ENCODE peak calls at places on chromosomes 13 and 19, in four cellular contexts. P is keratinocyte, V is IMR-90, D is heart left ventricle. F is an unnamed sample.

GRCh38 chr19:9296336-9296735 is 13.3 kb downstream of the ZNF699 start:
- DNase-seq in D (no peak), V (no peak), P (no peak), F (no peak)

GRCh38 chr13:33279414-33279813 is 6.1 kb downstream of the STARD13 start:
- DNase-seq in P (no peak), D (no peak), V (no peak), F (no peak)

GRCh38 chr19:38319421-38320258 is at the start of gene KCNK6:
- DNase-seq in P (no peak), D (peak), V (no peak), F (no peak)

GRCh38 chr19:41870401-41870873 is 6.6 kb upstream of the CD79A start:
- DNase-seq in V (peak), P (no peak), D (no peak), F (no peak)

GRCh38 chr19:48415395-48415794 is 21.9 kb downstream of the GRIN2D start:
- DNase-seq in V (peak), D (peak), P (no peak), F (peak)

GRCh38 chr13:99055286-99056073 is 77.6 kb upstream of the DOCK9 start:
- DNase-seq in P (no peak), V (no peak), D (no peak), F (no peak)

GRCh38 chr13:113216165-113217056 is 7.0 kb downstream of the CUL4A start:
- DNase-seq in V (peak), D (peak), P (peak), F (no peak)

GRCh38 chr13:19153782-19154450 is 27.7 kb downstream of the TUBA3C start:
- DNase-seq in D (no peak), V (no peak), P (no peak), F (no peak)

GRCh38 chr19:21604351-21604926 is 99.0 kb downstream of the ZNF429 start:
- DNase-seq in V (peak), P (no peak), D (no peak), F (no peak)

GRCh38 chr13:33752631-33753030 is 65.3 kb upstream of the RFC3 start:
- DNase-seq in D (no peak), P (no peak), V (no peak), F (no peak)

GRCh38 chr13:46211521-46212351 is at the start of gene LRRC63:
- DNase-seq in P (no peak), V (no peak), D (peak), F (no peak)

GRCh38 chr13:113579686-113580085 is 4.9 kb upstream of the TFDP1 start:
- DNase-seq in P (no peak), D (no peak), V (no peak), F (no peak)

GRCh38 chr19:800360-801029 is 3.2 kb downstream of the PTBP1 start:
- DNase-seq in P (no peak), D (peak), V (no peak), F (no peak)

GRCh38 chr13:41562083-41562482 is 104.7 kb downstream of the RGCC start:
- DNase-seq in P (no peak), D (peak), V (peak), F (no peak)

GRCh38 chr13:101306773-101307172 is 109.5 kb downstream of the NALCN start:
- DNase-seq in D (no peak), V (no peak), P (no peak), F (no peak)

GRCh38 chr13:74325106-74325505 is 190.9 kb upstream of the KLF12 start:
- DNase-seq in D (peak), V (peak), P (no peak), F (no peak)

GRCh38 chr13:79435549-79435948 is 29.5 kb upstream of the RBM26 start:
- DNase-seq in D (no peak), P (no peak), V (peak), F (no peak)

GRCh38 chr13:41019027-41019487 is at the start of gene ELF1:
- DNase-seq in V (peak), P (peak), D (no peak), F (peak)

GRCh38 chr19:19115954-19116353 is 22.3 kb downstream of the TMEM161A start:
- DNase-seq in V (no peak), P (no peak), D (no peak), F (no peak)

GRCh38 chr13:20006206-20006605 is 47.7 kb downstream of the ZMYM2 start:
- DNase-seq in D (no peak), P (no peak), V (peak), F (no peak)

GRCh38 chr19:15463865-15464371 is 426 bp downstream of the RASAL3 start:
- DNase-seq in P (no peak), D (peak), V (no peak), F (no peak)

GRCh38 chr13:51348069-51348967 is 8.8 kb downstream of the SERPINE3 start:
- DNase-seq in P (no peak), V (no peak), D (no peak), F (no peak)

GRCh38 chr13:23372264-23372905 is 61.1 kb downstream of the SACS start:
- DNase-seq in D (no peak), P (no peak), V (peak), F (no peak)

GRCh38 chr19:15198006-15198356 is 2.8 kb downstream of the NOTCH3 start:
- DNase-seq in V (no peak), P (no peak), D (no peak), F (no peak)

GRCh38 chr19:28332351-28332750 is 880.6 kb downstream of the UQCRFS1 start:
- DNase-seq in D (no peak), P (no peak), V (no peak), F (no peak)

GRCh38 chr19:13262450-13262849 is 112.2 kb downstream of the IER2 start:
- DNase-seq in D (no peak), P (no peak), V (peak), F (no peak)

GRCh38 chr19:45638930-45639729 is at the start of gene EML2:
- DNase-seq in D (peak), P (no peak), V (no peak), F (no peak)

GRCh38 chr19:29478578-29479565 is 46.9 kb upstream of the VSTM2B start:
- DNase-seq in P (no peak), D (no peak), V (no peak), F (no peak)

GRCh38 chr13:85724554-85725432 is 74.4 kb downstream of the SLITRK6 start:
- DNase-seq in P (no peak), V (peak), D (no peak), F (no peak)

GRCh38 chr13:50691682-50692263 is 151.7 kb downstream of the DLEU7 start:
- DNase-seq in D (no peak), P (no peak), V (no peak), F (no peak)

GRCh38 chr19:50465986-50466771 is 10.1 kb upstream of the EMC10 start:
- DNase-seq in V (no peak), P (no peak), D (no peak), F (no peak)

GRCh38 chr19:46901701-46902401 is 41.1 kb downstream of the ARHGAP35 start:
- DNase-seq in D (no peak), P (no peak), V (peak), F (no peak)

GRCh38 chr13:25281937-25282332 is 5.4 kb downstream of the MTMR6 start:
- DNase-seq in D (no peak), P (no peak), V (no peak), F (no peak)
- H3K4me3 ChIP-seq in D (no peak), P (no peak), V (no peak), F (no peak)

DNA sequence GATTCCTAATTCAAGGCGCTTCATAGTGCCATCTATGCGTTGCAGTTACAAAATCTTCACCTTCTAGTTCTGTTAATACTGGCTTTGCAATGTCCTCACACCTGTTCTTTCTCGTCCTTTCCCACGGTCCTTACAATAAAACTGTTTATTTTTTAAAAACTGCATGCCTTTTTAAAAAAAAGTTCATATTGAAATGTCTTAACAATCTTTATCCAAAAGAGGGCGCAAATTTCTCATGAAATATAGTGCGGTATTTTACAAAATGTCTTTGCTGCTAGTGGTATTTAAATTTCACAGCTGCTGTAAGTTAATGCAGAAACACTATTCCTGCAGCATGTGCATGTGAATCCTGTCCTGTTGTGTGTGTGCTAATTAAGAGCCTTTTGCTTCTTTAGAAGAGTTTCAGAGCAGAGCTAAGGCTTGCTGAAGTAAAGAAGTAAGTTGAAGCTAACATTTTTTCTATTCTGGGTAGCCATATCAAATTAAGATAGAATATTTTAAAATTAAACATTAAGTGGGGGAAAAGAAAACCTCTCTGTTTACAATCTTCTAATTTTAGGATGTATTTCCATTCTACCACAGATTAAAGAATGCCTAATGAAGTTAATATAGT is 15.8 kb upstream of the CLDN10 start:
- DNase-seq in V (peak), P (no peak), D (no peak), F (no peak)
- TF ChIP-seq CTCF in V (peak), P (peak), D (peak), F (peak)

DNA sequence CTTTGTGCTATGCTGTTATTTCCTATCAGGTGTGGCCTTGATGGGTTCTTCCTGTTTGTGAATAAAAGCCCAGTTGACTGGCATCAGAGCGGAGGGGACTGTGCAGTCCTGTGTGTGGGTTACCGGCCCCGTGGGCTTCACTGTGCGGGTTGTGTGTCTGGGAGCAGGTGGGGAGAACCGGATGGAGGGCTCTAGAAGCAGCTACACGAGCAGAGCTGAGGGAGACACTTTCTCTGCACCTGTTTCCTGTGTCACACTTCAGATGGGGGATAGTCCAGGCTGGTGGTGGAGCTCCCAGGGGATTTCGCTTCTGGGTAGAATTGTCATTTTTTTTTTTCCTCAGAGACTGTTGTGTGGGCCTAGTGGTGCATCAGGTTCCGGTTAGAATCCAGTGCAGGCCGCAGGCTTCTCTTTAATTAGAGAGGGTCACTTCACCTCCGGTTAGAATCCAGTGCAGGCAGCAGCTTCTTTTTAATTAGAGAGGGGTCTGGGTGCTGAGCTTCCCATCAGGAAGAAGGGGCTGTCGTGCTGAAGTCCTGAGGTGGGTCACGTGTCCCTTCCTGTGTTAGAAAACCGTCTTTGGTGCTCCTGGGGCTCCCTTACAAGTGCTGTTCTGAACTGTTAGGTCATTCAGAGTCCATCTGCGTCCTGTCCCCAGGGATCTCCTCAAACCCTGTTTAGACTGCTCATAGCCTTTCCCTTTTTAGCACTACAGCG is 69.7 kb downstream of the ARHGEF7 start:
- DNase-seq in D (peak), P (no peak), V (no peak), F (no peak)
- H3K4me3 ChIP-seq in D (peak), P (no peak), V (no peak), F (no peak)

DNA sequence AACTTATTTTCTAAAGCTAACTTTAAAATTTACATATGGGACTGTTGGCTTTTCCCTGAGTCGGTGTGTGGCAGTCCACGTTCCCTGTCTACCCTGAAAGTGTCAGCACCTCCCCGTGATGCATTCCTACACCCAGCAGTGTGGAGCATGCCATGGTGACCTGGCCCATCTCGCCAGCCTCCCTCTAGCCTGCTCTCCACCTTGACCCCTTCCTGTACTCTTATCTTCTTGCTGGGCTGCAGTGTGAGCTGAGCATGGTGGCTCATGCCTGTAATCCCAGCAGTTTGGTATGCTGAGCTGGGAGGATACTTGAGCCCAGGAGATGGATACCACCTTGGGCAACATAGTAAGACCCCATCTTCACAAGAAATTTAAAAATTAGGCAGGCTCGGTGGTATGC is 25.4 kb downstream of the MICOS13 start:
- DNase-seq in D (no peak), V (no peak), P (no peak), F (no peak)
- TF ChIP-seq CTCF in D (no peak), V (no peak), P (no peak), F (no peak)

GRCh38 chr13:39734952-39735351 is 79.5 kb downstream of the COG6 start:
- DNase-seq in V (no peak), P (no peak), D (no peak), F (no peak)

GRCh38 chr13:39729161-39729560 is 73.7 kb downstream of the COG6 start:
- DNase-seq in D (no peak), V (peak), P (no peak), F (no peak)
- H3K4me3 ChIP-seq in D (no peak), V (no peak), P (no peak), F (no peak)

GRCh38 chr13:36819064-36819810 is at the start of gene RFXAP:
- DNase-seq in P (peak), V (peak), D (peak), F (no peak)

GRCh38 chr13:36819811-36820140 is 754 bp downstream of the RFXAP start:
- DNase-seq in P (no peak), V (peak), D (peak), F (no peak)

GRCh38 chr13:36818483-36819063 is 449 bp upstream of the RFXAP start:
- DNase-seq in P (no peak), D (no peak), V (no peak), F (no peak)

GRCh38 chr13:36820222-36820621 is 1.2 kb downstream of the RFXAP start:
- DNase-seq in D (no peak), V (no peak), P (no peak), F (no peak)

GRCh38 chr13:36817996-36818395 is 1.0 kb upstream of the RFXAP start:
- DNase-seq in V (no peak), P (no peak), D (no peak), F (no peak)
- TF ChIP-seq CTCF in V (no peak), P (no peak), D (no peak), F (peak)

GRCh38 chr19:2509096-2509495 is 33.2 kb downstream of the GADD45B start:
- DNase-seq in P (no peak), V (no peak), D (no peak), F (no peak)

GRCh38 chr19:2507109-2507508 is 31.2 kb downstream of the GADD45B start:
- DNase-seq in D (no peak), P (no peak), V (peak), F (peak)

GRCh38 chr19:2500861-2501260 is 24.9 kb downstream of the GADD45B start:
- DNase-seq in V (no peak), P (no peak), D (no peak), F (no peak)

GRCh38 chr19:2500157-2500556 is 24.2 kb downstream of the GADD45B start:
- DNase-seq in D (no peak), V (no peak), P (no peak), F (no peak)

DNA sequence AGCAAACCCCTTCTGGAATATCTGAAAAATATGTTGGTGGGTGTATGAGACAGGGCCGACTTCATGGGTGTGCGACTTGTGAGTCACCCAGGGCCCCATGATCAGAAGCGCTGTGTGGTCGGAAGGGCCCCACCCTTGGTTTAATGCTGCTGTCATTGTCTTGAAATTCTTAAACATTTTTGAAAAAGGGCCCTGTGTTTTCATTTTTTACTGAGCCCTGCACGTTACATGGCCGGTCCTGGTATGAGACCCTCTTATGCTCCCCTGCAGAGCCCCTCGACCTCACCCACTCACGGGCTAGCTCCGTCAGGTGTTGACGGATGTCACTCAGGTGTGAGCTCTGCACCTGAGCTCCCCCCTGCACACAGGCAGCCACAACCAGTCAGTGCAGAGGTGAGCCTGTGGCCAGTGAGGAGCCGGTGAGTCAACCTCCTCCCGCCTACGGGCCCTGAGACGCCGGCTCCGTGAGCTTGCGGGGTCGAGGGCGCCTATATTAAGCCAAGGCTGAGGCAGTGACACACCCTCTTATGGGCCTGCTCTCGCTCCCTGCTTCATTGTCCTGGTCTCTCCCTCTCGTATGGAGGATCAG is 27.7 kb downstream of the GADD45B start:
- DNase-seq in P (peak), V (peak), D (no peak), F (no peak)
- H3K4me3 ChIP-seq in P (no peak), V (no peak), D (no peak), F (no peak)

GRCh38 chr19:31120952-31121351 is 228.3 kb downstream of the TSHZ3 start:
- DNase-seq in V (no peak), P (no peak), D (no peak), F (no peak)

GRCh38 chr19:31121501-31121900 is 227.7 kb downstream of the TSHZ3 start:
- DNase-seq in P (no peak), V (no peak), D (no peak), F (no peak)

GRCh38 chr19:31119951-31120690 is 229.1 kb downstream of the TSHZ3 start:
- DNase-seq in P (no peak), V (no peak), D (no peak), F (no peak)

GRCh38 chr19:31118926-31119325 is 230.3 kb downstream of the TSHZ3 start:
- DNase-seq in P (no peak), D (no peak), V (no peak), F (no peak)

DNA sequence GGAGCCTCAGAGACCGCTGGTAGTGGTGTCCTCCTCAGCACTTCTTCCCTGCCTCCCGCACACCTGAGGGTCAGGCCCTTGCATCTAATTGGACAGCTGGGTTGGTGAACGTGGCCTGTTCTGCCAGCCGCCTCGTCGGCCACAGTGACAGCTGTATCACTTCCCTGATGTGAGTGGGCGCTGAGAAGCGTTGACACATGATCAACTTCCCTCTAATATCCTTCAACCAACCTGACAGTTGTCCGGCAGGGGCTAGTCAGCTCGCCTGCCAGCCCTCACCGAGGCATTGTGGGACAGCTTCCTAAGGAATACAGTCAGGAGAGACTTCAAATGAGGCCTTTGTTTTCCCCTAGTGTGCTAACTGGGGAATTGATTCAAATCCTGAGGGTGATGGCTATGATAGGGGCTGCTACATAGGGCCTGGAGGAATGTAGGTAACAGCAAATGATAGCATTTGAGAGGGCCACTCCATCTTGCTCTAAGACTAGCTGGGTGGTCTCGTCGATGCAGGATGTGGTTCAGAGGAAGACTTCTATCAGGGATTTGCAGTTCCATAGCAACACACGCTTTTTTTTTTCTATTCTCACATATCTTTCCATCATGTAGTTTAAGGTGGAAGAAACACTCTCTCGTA is 230.8 kb downstream of the TSHZ3 start:
- DNase-seq in D (no peak), V (no peak), P (no peak), F (no peak)
- TF ChIP-seq CTCF in D (no peak), V (no peak), P (no peak), F (no peak)